ENCODE peak calls at places on chromosomes 3 and 15, in seven cellular contexts. S is prostate gland; A is fibroblast of villous mesenchyme; L is fibroblast of pulmonary artery; R is CD8-positive, alpha-beta T cell; B is gastrocnemius medialis; M is OCI-LY7. W is an unnamed sample.

GRCh38 chr15:33908396-33908795 is 59.9 kb upstream of the CHRM5 start:
- DNase-seq in S (no peak), A (no peak), L (peak), R (no peak), B (no peak), M (no peak), W (no peak)

GRCh38 chr3:25424238-25425013 is 3.6 kb upstream of the RARB start:
- DNase-seq in S (no peak), A (peak), L (no peak), R (no peak), B (no peak), M (no peak), W (no peak)

GRCh38 chr15:41791970-41792637 is 17.8 kb downstream of the MAPKBP1 start:
- DNase-seq in S (no peak), A (no peak), L (no peak), R (no peak), B (no peak), M (no peak), W (no peak)

GRCh38 chr15:99755692-99756409 is 22.6 kb upstream of the LYSMD4 start:
- DNase-seq in S (peak), A (peak), L (peak), R (peak), B (no peak), M (peak), W (peak)

GRCh38 chr3:187403768-187404270 is 35.6 kb downstream of the RTP4 start:
- DNase-seq in S (peak), A (peak), L (peak), R (no peak), B (no peak), M (no peak), W (peak)

GRCh38 chr15:25022233-25022632 is 67.4 kb downstream of the SNRPN start:
- DNase-seq in S (no peak), A (peak), L (peak), R (no peak), B (no peak), M (no peak), W (peak)

GRCh38 chr15:94385441-94385840 is 154.1 kb downstream of the MCTP2 start:
- DNase-seq in S (no peak), A (no peak), L (no peak), R (no peak), B (no peak), M (no peak), W (no peak)

GRCh38 chr15:34886134-34886533 is 83.4 kb downstream of the AQR start:
- DNase-seq in S (no peak), A (no peak), L (peak), R (no peak), B (no peak), M (no peak), W (no peak)

GRCh38 chr15:44719293-44719999 is 8.1 kb downstream of the B2M start:
- DNase-seq in S (no peak), A (peak), L (peak), R (peak), B (no peak), M (peak), W (peak)

GRCh38 chr3:128383316-128384235 is 83.1 kb downstream of the DNAJB8 start:
- DNase-seq in S (peak), A (peak), L (peak), R (no peak), B (peak), M (no peak), W (peak)

GRCh38 chr15:37220949-37221670 is 120.8 kb upstream of the MEIS2 start:
- DNase-seq in S (no peak), A (no peak), L (no peak), R (no peak), B (no peak), M (no peak), W (no peak)

GRCh38 chr3:89314454-89314853 is 207.0 kb downstream of the EPHA3 start:
- DNase-seq in S (no peak), A (no peak), L (peak), R (no peak), B (no peak), M (peak), W (peak)

GRCh38 chr3:193665370-193665989 is 72.5 kb downstream of the OPA1 start:
- DNase-seq in S (no peak), A (peak), L (peak), R (no peak), B (no peak), M (peak), W (peak)

GRCh38 chr3:136567599-136568188 is 184.5 kb downstream of the STAG1 start:
- DNase-seq in S (no peak), A (no peak), L (no peak), R (no peak), B (no peak), M (no peak), W (peak)

GRCh38 chr3:67018105-67018788 is 20.1 kb downstream of the KBTBD8 start:
- DNase-seq in S (no peak), A (peak), L (peak), R (no peak), B (no peak), M (peak), W (no peak)

GRCh38 chr3:156037356-156037755 is 83.0 kb upstream of the KCNAB1 start:
- DNase-seq in S (no peak), A (no peak), L (peak), R (no peak), B (no peak), M (no peak), W (peak)

DNA sequence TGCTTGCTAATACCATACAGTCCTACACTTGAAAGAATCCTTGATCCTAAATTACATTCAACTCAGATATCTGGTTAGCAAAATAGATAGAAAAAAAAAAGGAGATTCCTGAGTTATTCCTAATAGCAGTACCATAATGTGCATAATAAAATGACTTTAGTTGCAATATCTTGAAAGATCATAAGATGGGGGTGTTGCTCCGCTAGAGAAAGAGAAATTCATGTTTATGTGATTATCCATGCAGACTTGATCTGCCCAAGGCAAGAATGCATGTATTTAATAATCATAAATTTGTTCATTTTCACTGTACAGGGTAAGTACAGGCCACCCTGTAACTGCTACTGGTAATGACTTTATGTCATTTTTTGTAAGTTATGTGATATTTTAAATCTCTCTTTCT is 84.7 kb downstream of the HCN4 start:
- DNase-seq in S (no peak), A (peak), L (peak), R (no peak), B (no peak), M (peak), W (no peak)
- TF ChIP-seq CTCF in S (no peak), A (no peak), L (peak), R (no peak), B (no peak), M (peak), W (no peak)

GRCh38 chr3:30890907-30891306 is 3.6 kb downstream of the GADL1 start:
- DNase-seq in S (no peak), A (no peak), L (no peak), R (no peak), B (no peak), M (no peak), W (no peak)

GRCh38 chr3:30893678-30894325 is 659 bp downstream of the GADL1 start:
- DNase-seq in S (no peak), A (no peak), L (no peak), R (no peak), B (no peak), M (no peak), W (no peak)

GRCh38 chr3:30895329-30895728 is 868 bp upstream of the GADL1 start:
- DNase-seq in S (no peak), A (no peak), L (no peak), R (no peak), B (no peak), M (no peak), W (no peak)

GRCh38 chr3:30894521-30895289 is at the start of gene GADL1:
- DNase-seq in S (no peak), A (peak), L (peak), R (no peak), B (peak), M (no peak), W (no peak)
- H3K4me3 ChIP-seq in S (peak), A (peak), L (peak), R (peak), B (peak), M (no peak), W (peak)

GRCh38 chr3:107239703-107240102 is 137.5 kb upstream of the CCDC54 start:
- DNase-seq in S (no peak), A (no peak), L (no peak), R (no peak), B (no peak), M (no peak), W (no peak)

GRCh38 chr3:107235193-107235922 is 141.9 kb upstream of the CCDC54 start:
- DNase-seq in S (no peak), A (no peak), L (peak), R (no peak), B (no peak), M (no peak), W (no peak)

GRCh38 chr3:107238787-107239186 is 138.5 kb upstream of the CCDC54 start:
- DNase-seq in S (no peak), A (no peak), L (no peak), R (no peak), B (no peak), M (no peak), W (no peak)

GRCh38 chr3:107235923-107236315 is 141.3 kb upstream of the CCDC54 start:
- DNase-seq in S (peak), A (peak), L (peak), R (peak), B (no peak), M (peak), W (peak)

DNA sequence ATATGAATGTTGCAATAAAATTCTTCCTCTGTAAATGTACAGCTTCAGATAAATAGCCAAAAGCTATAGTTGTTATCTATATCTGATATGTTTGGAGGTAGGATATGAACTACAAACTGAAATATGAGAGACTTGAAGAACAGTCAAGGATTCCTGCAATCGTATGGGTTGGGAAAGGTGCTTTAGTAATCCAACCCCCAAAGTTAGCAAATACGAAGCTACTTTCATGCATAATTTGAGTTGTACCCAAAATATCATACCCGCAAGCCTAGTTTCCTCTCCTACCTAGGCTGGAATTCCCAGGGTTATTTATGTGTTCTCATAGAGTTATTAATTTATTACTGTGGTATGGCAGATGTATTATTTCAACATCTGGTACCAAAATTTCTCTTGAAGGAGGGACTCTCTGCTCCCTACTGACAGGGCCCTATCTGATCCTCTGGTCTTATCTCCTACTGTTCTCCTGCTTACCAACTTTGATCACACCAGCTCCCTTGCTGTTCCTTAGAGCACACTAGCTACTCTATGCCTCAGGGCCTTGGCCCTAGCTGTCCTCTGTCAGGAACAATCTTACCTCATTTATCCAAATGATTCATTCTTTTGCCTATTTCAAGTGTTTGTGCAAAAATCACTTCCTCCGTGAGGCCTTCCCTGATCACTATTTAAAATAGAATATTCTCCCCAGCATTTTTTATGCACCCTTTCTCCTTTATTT is 140.4 kb upstream of the CCDC54 start:
- DNase-seq in S (no peak), A (no peak), L (no peak), R (no peak), B (no peak), M (no peak), W (no peak)
- TF ChIP-seq CTCF in S (no peak), A (no peak), L (no peak), R (no peak), B (no peak), M (no peak), W (no peak)

GRCh38 chr3:58079773-58080172 is 71.6 kb downstream of the FLNB start:
- DNase-seq in S (no peak), A (no peak), L (no peak), R (no peak), B (no peak), M (no peak), W (no peak)
- H3K4me3 ChIP-seq in S (no peak), A (no peak), L (no peak), R (no peak), B (no peak), M (no peak), W (no peak)

DNA sequence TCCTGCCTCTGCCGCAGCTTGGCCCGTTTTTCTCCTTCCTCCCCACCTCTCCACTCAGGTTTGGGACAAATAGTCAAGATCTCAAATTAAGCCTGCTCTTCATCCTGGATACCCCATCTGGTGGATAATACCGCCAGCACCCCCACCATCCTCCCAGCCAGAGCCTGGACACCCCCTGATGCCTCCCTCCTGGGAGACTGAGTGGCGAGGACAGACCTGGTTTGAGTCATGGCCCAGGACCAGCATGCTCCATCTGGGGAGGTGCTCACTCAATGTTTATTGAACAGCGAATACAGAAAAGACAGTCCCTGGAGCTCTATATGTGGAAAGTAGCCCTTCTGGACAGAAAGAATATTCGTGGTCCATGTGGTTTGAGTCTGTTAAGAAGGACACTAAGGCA is 23.3 kb downstream of the CTSH start:
- DNase-seq in S (no peak), A (no peak), L (no peak), R (no peak), B (no peak), M (no peak), W (no peak)
- TF ChIP-seq CTCF in S (no peak), A (no peak), L (no peak), R (no peak), B (no peak), M (no peak), W (no peak)

DNA sequence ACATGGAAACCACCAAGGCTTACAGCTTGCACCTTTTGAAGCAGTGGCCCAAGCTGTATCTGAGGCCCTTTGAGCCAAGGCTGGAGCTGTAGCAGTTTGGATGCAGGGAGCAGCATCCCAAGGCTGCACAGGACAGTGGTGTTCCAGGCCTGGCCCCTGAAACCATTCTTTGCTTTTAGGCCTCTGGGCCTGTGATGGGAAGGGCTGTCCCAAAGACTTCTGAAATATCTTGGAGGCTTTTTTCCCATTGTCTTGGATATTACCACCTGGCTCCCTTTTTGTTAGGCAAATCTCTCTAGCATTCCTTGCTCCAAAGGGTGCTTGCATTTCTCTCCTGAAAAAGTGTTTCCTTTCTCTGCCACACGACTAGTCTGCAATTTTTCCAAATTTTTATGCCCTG is 302.8 kb upstream of the MDFIC2 start:
- DNase-seq in S (no peak), A (no peak), L (no peak), R (no peak), B (no peak), M (no peak), W (no peak)
- H3K4me3 ChIP-seq in S (no peak), A (no peak), L (no peak), R (no peak), B (no peak), M (no peak), W (no peak)

DNA sequence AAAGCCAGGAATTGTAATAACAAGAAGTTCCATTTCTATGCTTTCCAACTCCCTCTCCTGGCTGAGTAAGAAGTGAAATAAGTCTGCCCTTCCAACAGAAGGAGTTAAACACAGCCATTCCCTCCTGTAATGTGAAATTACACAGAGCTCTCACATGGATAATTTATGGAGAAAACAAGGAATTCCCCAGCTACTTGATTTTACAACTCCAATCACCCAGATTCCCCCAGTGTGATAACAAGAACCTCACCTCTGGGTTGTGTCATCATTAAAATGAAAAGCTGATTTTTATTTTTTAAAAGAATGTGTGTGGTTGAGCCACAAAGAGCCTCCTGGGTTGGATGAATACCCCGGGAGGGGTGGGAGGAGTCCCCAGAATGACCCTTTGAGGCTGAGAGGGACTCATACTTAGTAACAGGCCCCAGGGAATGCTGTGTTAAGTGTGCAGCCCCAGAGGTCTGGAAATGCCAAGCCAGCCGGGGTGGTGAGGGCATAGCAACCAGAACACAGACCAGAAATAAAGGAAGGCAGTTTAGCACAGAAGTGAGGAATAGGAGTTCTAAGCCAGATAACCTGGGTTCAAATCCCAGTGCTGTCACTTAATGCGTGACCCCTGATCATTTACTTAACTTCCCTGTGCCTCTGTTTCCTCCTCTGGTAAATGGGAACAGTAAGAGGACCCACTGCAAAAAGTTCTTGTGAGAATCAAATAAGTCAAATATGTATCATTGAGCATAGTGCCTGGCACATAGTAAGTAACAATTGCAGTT is 124.9 kb upstream of the ARHGEF3 start:
- DNase-seq in S (no peak), A (peak), L (peak), R (no peak), B (no peak), M (no peak), W (no peak)
- TF ChIP-seq CTCF in S (no peak), A (peak), L (peak), R (no peak), B (no peak), M (no peak), W (no peak)

GRCh38 chr3:99637041-99637380 is 1.4 kb upstream of the COL8A1 start:
- DNase-seq in S (no peak), A (peak), L (peak), R (no peak), B (no peak), M (no peak), W (no peak)
- H3K4me3 ChIP-seq in S (peak), A (peak), L (peak), R (no peak), B (peak), M (no peak), W (no peak)

GRCh38 chr3:8856721-8857120 is 87.3 kb upstream of the OXTR start:
- DNase-seq in S (no peak), A (no peak), L (peak), R (no peak), B (no peak), M (no peak), W (no peak)

GRCh38 chr3:8853081-8853480 is 83.7 kb upstream of the OXTR start:
- DNase-seq in S (no peak), A (peak), L (peak), R (no peak), B (no peak), M (no peak), W (no peak)

GRCh38 chr3:8852511-8852910 is 83.1 kb upstream of the OXTR start:
- DNase-seq in S (no peak), A (no peak), L (no peak), R (no peak), B (no peak), M (no peak), W (no peak)

GRCh38 chr3:8856031-8856430 is 86.6 kb upstream of the OXTR start:
- DNase-seq in S (no peak), A (no peak), L (no peak), R (no peak), B (no peak), M (no peak), W (no peak)

DNA sequence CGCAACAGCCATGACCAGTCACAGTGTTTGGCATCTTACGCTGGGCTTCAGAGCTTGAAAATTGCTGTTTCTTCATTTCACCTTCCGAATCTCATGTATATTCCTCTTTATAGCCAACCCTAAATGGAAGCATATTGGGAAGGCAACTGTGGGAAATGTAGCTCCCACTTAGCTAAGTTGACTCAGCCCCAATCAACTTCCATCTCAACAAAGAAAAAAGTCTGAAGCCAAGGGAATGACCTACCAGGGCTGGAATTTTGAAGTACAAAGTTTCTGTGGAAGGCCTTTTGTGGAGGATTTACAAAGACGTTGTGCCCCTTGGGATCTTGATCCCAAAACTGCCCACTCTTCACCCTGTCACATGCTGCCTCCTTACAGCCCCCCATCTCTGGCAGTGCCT is 85.2 kb upstream of the OXTR start:
- DNase-seq in S (no peak), A (no peak), L (no peak), R (no peak), B (no peak), M (no peak), W (no peak)
- TF ChIP-seq CTCF in S (no peak), A (no peak), L (no peak), R (no peak), B (no peak), M (no peak), W (no peak)

W was measured in LNCaP clone FGC.